ENCODE peak calls at places on chromosomes 4 and X, in five cellular contexts. I is HEK293T, T is germinal center, R is caudate nucleus, J is NCI-H524 treated with DMSO at 0.1 percent for 48 hours. C is an unnamed sample.

GRCh38 chrX:150463566-150463965 is 100.4 kb downstream of the MAMLD1 start:
- DNase-seq in I (no peak), T (no peak), R (no peak), J (no peak), C (no peak)

GRCh38 chrX:138411048-138411447 is 300.5 kb downstream of the FGF13 start:
- DNase-seq in I (no peak), T (no peak), R (no peak), J (no peak), C (no peak)

GRCh38 chr4:97646997-97647396 is 496.3 kb downstream of the STPG2 start:
- DNase-seq in I (no peak), T (no peak), R (no peak), J (peak; percentile 16), C (no peak)

GRCh38 chr4:163165217-163166017 is 1.3 kb downstream of the NAF1 start:
- DNase-seq in I (no peak), T (no peak), R (no peak), J (no peak), C (no peak)

GRCh38 chrX:134908235-134908834 is 82.5 kb upstream of the SMIM10 start:
- DNase-seq in I (peak; percentile 28), T (no peak), R (no peak), J (no peak), C (no peak)

GRCh38 chr4:7941111-7942018 is 1.7 kb upstream of the AFAP1 start:
- DNase-seq in I (no peak), T (no peak), R (no peak), J (no peak), C (no peak)

GRCh38 chr4:82431026-82431745 is 796 bp downstream of the ENOPH1 start:
- DNase-seq in I (peak; percentile 28), T (peak; percentile 43), R (peak; percentile 40), J (no peak), C (no peak)

GRCh38 chrX:41490446-41490845 is 43.3 kb downstream of the NYX start:
- DNase-seq in I (no peak), T (no peak), R (no peak), J (no peak), C (no peak)

GRCh38 chr4:3045500-3045850 is 28.9 kb downstream of the HTT-AS start:
- DNase-seq in I (no peak), T (no peak), R (no peak), J (no peak), C (peak; percentile 91)

C was measured in lower leg skin.